ENCODE peak calls at places on chromosomes 3 and 15, in ten cellular contexts. I, T, X, L, V, Q, B, P, F and H are unnamed samples.

GRCh38 chr3:51375136-51375535 is 10.0 kb upstream of the MANF start:
- DNase-seq in P (no peak), T (no peak), L (no peak), F (no peak), X (no peak), V (no peak), B (no peak), Q (no peak), I (no peak), H (no peak)

GRCh38 chr3:186383026-186383993 is 21.3 kb upstream of the DGKG start:
- DNase-seq in F (no peak), I (no peak), X (no peak), T (no peak), L (no peak), Q (no peak), V (no peak), B (no peak), P (no peak), H (no peak)

GRCh38 chr3:4980229-4981159 is 1.3 kb downstream of the BHLHE40 start:
- DNase-seq in F (peak; percentile 63), X (peak; percentile 97), L (peak; percentile 91), T (peak; percentile 79), V (peak; percentile 83), I (peak; percentile 93), Q (peak; percentile 95), P (peak; percentile 87), B (no peak), H (peak; percentile 76)

GRCh38 chr3:196398782-196399181 is 33.4 kb downstream of the UBXN7 start:
- DNase-seq in Q (no peak), I (no peak), F (peak; percentile 20), V (no peak), L (peak; percentile 20), X (no peak), B (no peak), T (no peak), P (no peak), H (no peak)

GRCh38 chr3:136818851-136819783 is at the start of gene SLC35G2:
- DNase-seq in F (peak; percentile 82), X (peak; percentile 85), B (no peak), I (peak; percentile 88), Q (peak; percentile 86), P (peak; percentile 46), L (peak; percentile 63), T (peak; percentile 86), V (peak; percentile 75), H (peak; percentile 76)

GRCh38 chr3:154193174-154193573 is 72.0 kb downstream of the ARHGEF26 start:
- DNase-seq in L (no peak), X (no peak), V (no peak), F (no peak), I (no peak), T (no peak), B (no peak), P (no peak), Q (no peak), H (no peak)

GRCh38 chr15:23690450-23690852 is 3.3 kb upstream of the NDN start:
- DNase-seq in V (peak; percentile 2), L (no peak), P (no peak), F (no peak), I (no peak), X (peak; percentile 36), B (peak; percentile 15), Q (peak; percentile 9), T (peak; percentile 53), H (peak; percentile 61)

GRCh38 chr3:183554377-183554776 is 1.1 kb downstream of the KLHL6 start:
- DNase-seq in B (no peak), P (no peak), Q (no peak), T (no peak), I (no peak), X (no peak), F (peak; percentile 17), V (no peak), L (no peak), H (no peak)

GRCh38 chr15:73849641-73850040 is 23.7 kb upstream of the TBC1D21 start:
- DNase-seq in B (no peak), Q (no peak), V (no peak), T (no peak), P (no peak), I (no peak), L (no peak), F (no peak), X (no peak), H (no peak)

GRCh38 chr3:160291290-160291908 is 66.2 kb downstream of the C3orf80 start:
- DNase-seq in B (no peak), P (no peak), X (no peak), V (no peak), T (no peak), F (no peak), L (no peak), I (no peak), Q (no peak), H (no peak)

GRCh38 chr3:190862209-190863118 is at the start of gene GMNC:
- DNase-seq in I (peak; percentile 83), B (no peak), X (peak; percentile 88), T (peak; percentile 79), F (peak; percentile 80), V (peak; percentile 71), Q (peak; percentile 75), P (peak; percentile 13), L (peak; percentile 76), H (peak; percentile 79)

GRCh38 chr3:187889601-187890404 is 144.5 kb upstream of the BCL6 start:
- DNase-seq in L (no peak), P (no peak), X (no peak), V (no peak), I (no peak), T (no peak), F (no peak), B (no peak), Q (peak; percentile 36), H (no peak)

GRCh38 chr15:48478581-48478980 is 147.4 kb downstream of the DUT start:
- DNase-seq in B (no peak), Q (no peak), F (no peak), L (no peak), T (no peak), V (peak; percentile 60), P (no peak), I (no peak), X (no peak), H (no peak)

GRCh38 chr3:173552526-173552925 is 155.0 kb downstream of the NLGN1 start:
- DNase-seq in V (no peak), L (no peak), T (peak; percentile 47), I (peak; percentile 21), Q (no peak), X (no peak), F (no peak), P (no peak), B (no peak), H (no peak)

GRCh38 chr15:26550880-26551279 is 222.0 kb downstream of the GABRB3 start:
- DNase-seq in I (no peak), F (no peak), L (no peak), Q (no peak), B (no peak), P (no peak), T (no peak), V (no peak), X (no peak), H (no peak)

GRCh38 chr3:136093771-136094170 is 102.4 kb downstream of the MSL2 start:
- DNase-seq in Q (peak; percentile 47), P (no peak), B (no peak), F (peak; percentile 64), V (no peak), X (no peak), L (no peak), T (no peak), I (no peak), H (no peak)

GRCh38 chr3:74351213-74351612 is 263.2 kb downstream of the CNTN3 start:
- DNase-seq in X (peak; percentile 42), B (no peak), L (no peak), I (no peak), P (no peak), V (no peak), F (no peak), T (no peak), Q (no peak), H (no peak)

GRCh38 chr15:75203017-75203907 is 1.6 kb downstream of the C15orf39 start:
- DNase-seq in V (no peak), P (no peak), X (no peak), L (no peak), Q (peak; percentile 36), T (no peak), B (no peak), F (no peak), I (peak; percentile 35), H (no peak)

GRCh38 chr15:56866798-56867197 is 51.6 kb upstream of the TCF12 start:
- DNase-seq in Q (peak; percentile 10), V (peak; percentile 80), I (peak; percentile 42), F (no peak), T (no peak), L (peak; percentile 31), P (no peak), X (peak; percentile 55), B (no peak), H (no peak)

GRCh38 chr3:184300377-184300717 is 1.3 kb downstream of the PSMD2 start:
- DNase-seq in P (no peak), F (peak; percentile 84), L (peak; percentile 67), T (no peak), V (peak; percentile 56), X (peak; percentile 28), B (no peak), Q (peak; percentile 83), I (peak; percentile 95), H (no peak)

GRCh38 chr3:14369675-14370669 is 32.4 kb upstream of the SLC6A6 start:
- DNase-seq in T (peak; percentile 79), I (peak; percentile 27), P (no peak), B (no peak), Q (no peak), V (no peak), F (peak; percentile 25), L (peak; percentile 56), X (no peak), H (peak; percentile 74)

GRCh38 chr3:190443257-190443656 is 6.4 kb downstream of the TMEM207 start:
- DNase-seq in L (peak; percentile 13), X (peak; percentile 46), F (peak; percentile 15), I (peak; percentile 58), Q (peak; percentile 43), P (no peak), B (no peak), T (peak; percentile 33), V (no peak), H (no peak)

GRCh38 chr15:69031013-69032001 is 16.8 kb downstream of the NOX5 start:
- DNase-seq in F (peak; percentile 40), V (peak; percentile 27), X (peak; percentile 69), L (no peak), B (no peak), Q (peak; percentile 27), T (peak; percentile 91), P (no peak), I (no peak), H (peak; percentile 86)

GRCh38 chr3:10907262-10907661 is 85.3 kb upstream of the SLC6A1 start:
- DNase-seq in F (no peak), T (peak; percentile 22), I (no peak), Q (no peak), P (no peak), L (no peak), X (no peak), B (no peak), V (no peak), H (no peak)

GRCh38 chr3:99549918-99550603 is 88.3 kb upstream of the COL8A1 start:
- DNase-seq in Q (peak; percentile 70), L (no peak), P (no peak), B (no peak), T (no peak), V (peak; percentile 61), I (peak; percentile 14), F (peak; percentile 84), X (no peak), H (no peak)

GRCh38 chr15:76565366-76565765 is 228.8 kb downstream of the ISL2 start:
- DNase-seq in B (peak; percentile 5), T (no peak), I (no peak), Q (no peak), F (no peak), X (no peak), P (no peak), V (peak; percentile 58), L (no peak), H (no peak)

GRCh38 chr3:69690-70089 is 126.9 kb upstream of the CHL1 start:
- DNase-seq in F (peak; percentile 27), X (no peak), P (no peak), T (no peak), V (no peak), B (no peak), Q (peak; percentile 37), I (no peak), L (no peak), H (no peak)

GRCh38 chr3:126542340-126543241 is 16.1 kb downstream of the C3orf22 start:
- DNase-seq in P (no peak), L (no peak), I (no peak), B (no peak), F (no peak), T (no peak), Q (no peak), X (no peak), V (no peak), H (no peak)